ENCODE peak calls at places on chromosomes 4 and X, in eight cellular contexts. T, P, M, X, I, N, U and J are unnamed samples.
A peak's percentile ranks its signal among the peaks of the same experiment; 100 is the strongest.

GRCh38 chr4:24742335-24742734 is 53.0 kb upstream of the SOD3 start:
- DNase-seq in P (no peak), M (no peak), N (no peak), X (no peak), I (no peak), T (no peak), U (no peak), J (no peak)

GRCh38 chrX:47620303-47620685 is 637 bp upstream of the SYN1 start:
- DNase-seq in T (no peak), M (no peak), X (no peak), U (no peak), N (no peak), I (no peak), P (no peak), J (no peak)

GRCh38 chr4:99816611-99817309 is at the start of gene DAPP1:
- DNase-seq in U (peak; percentile 82), N (peak; percentile 58), P (peak; percentile 77), X (no peak), I (peak; percentile 63), M (peak; percentile 98), T (peak; percentile 60), J (peak; percentile 99)

GRCh38 chr4:164753873-164754488 is at the start of gene SMIM31:
- DNase-seq in N (no peak), P (no peak), U (no peak), M (no peak), X (peak; percentile 39), I (no peak), T (no peak), J (no peak)

GRCh38 chr4:1381944-1382541 is 24.2 kb downstream of the NKX1-1 start:
- DNase-seq in T (no peak), M (no peak), I (no peak), P (no peak), X (no peak), N (peak; percentile 32), U (no peak), J (no peak)

GRCh38 chrX:20913760-20914159 is 460.5 kb upstream of the CNKSR2 start:
- DNase-seq in P (no peak), M (no peak), N (no peak), U (no peak), T (no peak), X (no peak), I (no peak), J (no peak)

GRCh38 chrX:112769034-112769433 is 71.6 kb downstream of the AMOT start:
- DNase-seq in U (no peak), X (no peak), T (no peak), M (no peak), N (no peak), I (no peak), P (no peak), J (no peak)

GRCh38 chr4:3254302-3255131 is 5.6 kb downstream of the MSANTD1 start:
- DNase-seq in X (no peak), N (peak; percentile 30), M (no peak), T (no peak), P (no peak), I (no peak), U (no peak), J (no peak)

GRCh38 chr4:187193141-187193540 is 469.5 kb upstream of the FAT1 start:
- DNase-seq in P (no peak), M (no peak), X (no peak), I (no peak), U (no peak), T (no peak), N (no peak), J (no peak)

GRCh38 chr4:7019367-7019766 is 23.8 kb upstream of the TADA2B start:
- DNase-seq in M (no peak), P (no peak), X (no peak), U (no peak), N (no peak), I (no peak), T (no peak), J (no peak)

GRCh38 chrX:40891798-40892197 is 156.5 kb upstream of the MED14 start:
- DNase-seq in T (no peak), X (no peak), U (no peak), M (no peak), P (no peak), N (no peak), I (no peak), J (no peak)

DNA sequence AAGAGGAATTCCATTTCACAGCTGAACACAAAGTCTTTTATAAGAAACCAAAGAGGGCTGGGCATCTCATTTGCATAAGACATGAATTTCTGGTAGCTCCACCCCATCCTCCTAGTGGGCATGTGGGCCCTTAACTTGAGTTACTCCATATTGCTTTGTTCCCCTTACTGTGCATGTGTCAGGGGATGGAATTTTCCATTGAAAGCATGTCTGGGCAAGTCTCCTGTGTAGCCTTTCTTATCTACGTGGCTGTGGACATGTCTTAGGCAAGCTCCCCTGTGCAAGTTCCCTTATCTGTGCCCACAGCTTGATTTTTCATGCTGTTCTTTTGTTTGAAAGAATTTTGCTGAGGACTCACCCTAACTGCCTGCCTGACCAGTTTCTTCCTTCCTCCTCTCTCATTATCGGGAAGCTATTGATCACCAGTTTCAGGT is 123.5 kb upstream of the JADE1 start:
- DNase-seq in P (no peak), M (no peak), N (no peak), U (no peak), T (no peak), I (no peak), X (no peak), J (peak; percentile 78)
- H3K4me1 ChIP-seq in P (no peaks in the 10 kb centered on the region), M (peaks cover 14% of the 10 kb centered on the region), N (peaks cover 2% of the 10 kb centered on the region), U (no peaks in the 10 kb centered on the region), T (no peaks in the 10 kb centered on the region), I (no peaks in the 10 kb centered on the region), X (peaks cover 10% of the 10 kb centered on the region), J (no peaks in the 10 kb centered on the region)

DNA sequence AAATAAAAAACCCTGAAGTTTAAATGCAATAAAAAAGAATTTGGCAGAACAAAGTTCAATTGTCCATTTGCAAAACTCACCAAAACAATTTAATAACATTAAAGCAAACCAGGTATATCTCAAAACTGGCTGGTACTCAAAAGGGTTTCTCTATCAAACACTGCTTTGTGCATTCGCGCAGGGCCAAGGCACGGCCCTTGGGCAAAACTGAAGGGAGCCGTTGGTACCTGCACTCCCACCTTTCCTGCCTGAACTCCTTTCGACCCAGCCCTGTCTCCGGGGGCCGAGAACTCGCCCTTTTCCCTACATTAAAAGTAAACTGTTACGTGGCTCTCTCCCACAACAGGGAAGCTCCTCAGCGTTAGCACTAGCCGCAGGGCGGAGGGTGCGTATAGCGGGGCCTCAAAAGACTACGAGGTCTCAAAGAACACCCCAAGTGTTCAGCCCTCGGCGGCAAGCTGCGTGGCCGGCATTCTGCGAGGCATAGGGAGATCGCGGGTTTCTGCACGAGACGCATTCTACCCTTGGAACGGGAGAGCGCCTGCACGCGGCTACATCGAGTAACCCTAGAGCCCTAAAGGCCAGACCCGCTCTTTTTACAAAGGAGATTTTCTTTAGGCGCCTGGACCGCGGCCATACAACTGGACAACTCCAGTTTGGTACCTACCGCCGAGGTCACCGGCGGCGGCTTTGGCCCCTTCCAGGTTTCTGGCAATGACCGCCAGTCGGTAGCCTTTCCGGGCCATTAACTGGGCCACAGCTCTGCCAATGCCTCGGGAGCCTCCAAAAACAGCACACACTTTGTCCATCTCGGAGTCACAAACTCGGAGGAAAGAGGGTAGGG is 552 bp downstream of the CBR4 start:
- DNase-seq in N (peak; percentile 78), T (peak; percentile 68), I (peak; percentile 19), M (peak; percentile 66), U (peak; percentile 68), P (peak; percentile 44), X (peak; percentile 66), J (no peak)
- H3K4me1 ChIP-seq in N (peaks cover 3% of the 10 kb centered on the region), T (peaks cover 33% of the 10 kb centered on the region), I (peaks cover 7% of the 10 kb centered on the region), M (peaks cover 5% of the 10 kb centered on the region), U (peaks cover 35% of the 10 kb centered on the region), P (peaks cover 27% of the 10 kb centered on the region), X (peaks cover 32% of the 10 kb centered on the region), J (peaks cover 11% of the 10 kb centered on the region)

GRCh38 chr4:158812133-158812532 is 43.3 kb downstream of the FNIP2 start:
- DNase-seq in M (no peak), T (no peak), U (no peak), I (no peak), P (no peak), X (no peak), N (no peak), J (no peak)

GRCh38 chr4:158811216-158811540 is 42.4 kb downstream of the FNIP2 start:
- DNase-seq in X (no peak), P (no peak), U (no peak), M (no peak), N (no peak), T (no peak), I (no peak), J (no peak)

GRCh38 chr4:158813113-158813512 is 44.3 kb downstream of the FNIP2 start:
- DNase-seq in U (no peak), T (no peak), X (no peak), M (no peak), N (no peak), P (no peak), I (no peak), J (no peak)

GRCh38 chr4:158811704-158812103 is 42.9 kb downstream of the FNIP2 start:
- DNase-seq in U (no peak), I (no peak), T (no peak), X (no peak), P (no peak), N (peak; percentile 66), M (no peak), J (no peak)

DNA sequence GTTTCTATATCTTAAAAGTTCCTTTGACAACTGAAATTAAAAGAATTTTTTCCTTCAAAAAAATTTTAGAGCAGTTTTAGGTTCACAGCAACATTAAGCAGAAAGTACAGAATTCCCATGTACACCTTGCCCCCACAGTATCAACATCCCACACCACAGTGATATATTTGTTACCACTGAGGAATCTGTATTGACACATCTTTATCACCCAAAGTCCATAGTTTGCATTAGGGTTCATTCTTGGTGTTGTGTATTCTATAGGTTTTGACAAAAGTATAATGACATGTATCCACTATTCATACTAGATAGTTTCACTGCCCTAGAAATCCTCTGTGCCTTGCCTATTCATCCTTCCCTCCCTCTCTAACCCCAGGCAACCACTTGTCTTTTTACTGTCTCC is 43.7 kb downstream of the FNIP2 start:
- DNase-seq in X (no peak), N (no peak), I (no peak), M (no peak), P (no peak), U (no peak), T (no peak), J (no peak)
- H3K4me1 ChIP-seq in X (peaks cover 23% of the 10 kb centered on the region), N (peaks cover 4% of the 10 kb centered on the region), I (no peaks in the 10 kb centered on the region), M (peaks cover 48% of the 10 kb centered on the region), P (peaks cover 33% of the 10 kb centered on the region), U (peaks cover 28% of the 10 kb centered on the region), T (peaks cover 74% of the 10 kb centered on the region), J (peaks cover 29% of the 10 kb centered on the region)

DNA sequence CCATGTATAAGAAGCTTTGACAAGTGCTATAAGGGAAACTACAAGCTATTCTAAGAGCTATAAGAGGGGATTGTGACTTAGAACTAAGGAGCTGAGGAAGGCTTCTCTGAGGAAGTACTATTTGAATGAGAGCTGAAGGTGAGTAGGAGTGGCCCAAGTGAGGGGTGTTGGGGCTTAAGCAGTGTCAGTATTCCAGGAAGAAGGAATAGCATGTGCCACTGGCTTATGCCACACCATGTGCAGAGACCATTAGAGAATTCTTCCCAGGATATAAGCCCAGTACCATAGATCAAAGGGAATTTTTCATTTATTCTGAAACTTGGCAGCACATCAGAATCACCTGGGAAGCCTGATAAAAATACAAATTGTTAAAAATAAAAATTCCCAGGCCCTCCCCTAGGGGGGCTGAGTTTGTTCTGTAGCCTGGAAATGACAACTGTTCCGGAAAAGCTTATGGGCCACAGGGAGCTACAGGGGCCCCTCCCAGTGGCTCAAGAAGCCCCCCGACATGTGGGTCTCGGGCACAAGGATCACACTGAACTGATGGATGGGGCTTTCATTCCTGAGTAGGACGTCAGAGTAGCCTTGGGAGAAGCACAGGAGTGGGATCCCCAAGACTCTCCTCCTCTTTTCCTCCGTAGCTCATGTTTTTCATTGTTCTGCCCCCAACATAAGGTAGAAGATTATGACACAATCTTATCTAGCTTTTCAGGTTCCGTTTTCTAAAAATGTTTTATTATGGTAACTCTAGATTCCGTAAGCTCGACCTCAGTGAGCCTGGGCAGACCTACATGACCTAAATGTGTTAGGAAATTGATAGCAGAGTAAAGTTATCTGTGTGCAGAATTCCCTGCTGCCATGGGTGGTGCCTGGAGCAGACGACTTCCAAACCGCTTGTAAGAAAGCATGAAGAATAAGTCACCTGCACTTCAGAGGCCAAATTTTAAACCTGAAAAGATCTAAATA is 119.3 kb downstream of the AFF1 start:
- DNase-seq in X (no peak), I (no peak), M (peak; percentile 49), U (no peak), N (no peak), P (no peak), T (no peak), J (no peak)
- H3K4me1 ChIP-seq in X (peaks cover 20% of the 10 kb centered on the region), I (peaks cover 26% of the 10 kb centered on the region), M (peaks cover 37% of the 10 kb centered on the region), U (peaks cover 55% of the 10 kb centered on the region), N (peaks cover 19% of the 10 kb centered on the region), P (peaks cover 17% of the 10 kb centered on the region), T (peaks cover 99% of the 10 kb centered on the region), J (peaks cover 7% of the 10 kb centered on the region)